ENCODE peak calls at places on chromosome 4, in ten cellular contexts. B is globus pallidus; M is RCC 7860; F is T1000; H is activated effector memory CD4-positive, alpha-beta T cell treated with Interleukin-2 at 50 U/mL for 16 hours; A is stimulated activated CD4-positive, alpha-beta T cell treated with anti-CD3 and anti-CD28 coated beads, Interleukin-4, amount 100 ng/mL, for 48 hours; Z is T-helper 2 cell treated with Interferon-gamma antibody and Interleukin-4, amounts not matched to agents 5 μg/mL and 100 μg/mL, for 36 hours; G is EL; O is hypothalamus; E is progenitor cell of endocrine pancreas. R is an unnamed sample.

GRCh38 chr4:76203541-76203940 is 10.1 kb downstream of the SCARB2 start:
- DNase-seq in B (no peak), M (no peak), F (no peak), H (no peak), A (no peak), Z (no peak), G (no peak), O (no peak), E (no peak), R (no peak)

GRCh38 chr4:24260133-24260532 is 324.2 kb downstream of the DHX15 start:
- DNase-seq in B (no peak), M (no peak), F (no peak), H (no peak), A (no peak), Z (no peak), G (no peak), O (no peak), E (no peak), R (no peak)

GRCh38 chr4:88629826-88630225 is 37.5 kb downstream of the HERC3 start:
- DNase-seq in B (no peak), M (no peak), F (no peak), H (no peak), A (no peak), Z (no peak), G (peak; percentile 8), O (no peak), E (no peak), R (no peak)

GRCh38 chr4:3290889-3291321 is 1.9 kb upstream of the RGS12 start:
- DNase-seq in B (no peak), M (no peak), F (no peak), H (no peak), A (no peak), Z (no peak), G (no peak), O (no peak), E (no peak), R (no peak)

GRCh38 chr4:140567722-140568121 is 1.0 kb downstream of the UCP1 start:
- DNase-seq in B (no peak), M (no peak), F (no peak), H (no peak), A (no peak), Z (no peak), G (peak; percentile 1), O (no peak), E (peak; percentile 15), R (no peak)

GRCh38 chr4:10655968-10656367 is 28.6 kb downstream of the CLNK start:
- DNase-seq in B (no peak), M (peak; percentile 54), F (no peak), H (no peak), A (no peak), Z (no peak), G (peak; percentile 67), O (no peak), E (no peak), R (no peak)

GRCh38 chr4:76733380-76733779 is 164.6 kb downstream of the SOWAHB start:
- DNase-seq in B (no peak), M (no peak), F (no peak), H (no peak), A (no peak), Z (no peak), G (no peak), O (no peak), E (no peak), R (no peak)

GRCh38 chr4:161247831-161248230 is 916.0 kb downstream of the FSTL5 start:
- DNase-seq in B (no peak), M (no peak), F (no peak), H (no peak), A (no peak), Z (no peak), G (no peak), O (no peak), E (no peak), R (no peak)

GRCh38 chr4:25637581-25638220 is 17.9 kb upstream of the SLC34A2 start:
- DNase-seq in B (no peak), M (no peak), F (no peak), H (no peak), A (no peak), Z (no peak), G (no peak), O (no peak), E (no peak), R (no peak)

R was measured in thoracic aorta.